ENCODE peak calls at places on chromosome 12, in seven cellular contexts. V is activated CD8-positive, alpha-beta memory T cell treated with anti-CD3 and anti-CD28 coated beads for 1 hour; O is OCI-M1; U is NCI-H1694 treated with DMSO at 0.1 percent for 48 hours; K is HS-27A; A is T-helper 1 cell; Y is foreskin fibroblast. D is an unnamed sample.

GRCh38 chr12:88108021-88108420 is 33.9 kb downstream of the CEP290 start:
- DNase-seq in V (no peak), U (no peak), K (no peak), Y (peak), O (no peak), A (no peak), D (no peak)

GRCh38 chr12:58046281-58046680 is 104.9 kb downstream of the ATP23 start:
- DNase-seq in K (no peak), U (no peak), Y (no peak), V (no peak), O (peak), A (no peak), D (no peak)

GRCh38 chr12:29970501-29970900 is 186.8 kb upstream of the TMTC1 start:
- DNase-seq in U (no peak), A (no peak), K (no peak), Y (no peak), V (no peak), O (no peak), D (no peak)

GRCh38 chr12:32108829-32109228 is 2.2 kb downstream of the BICD1 start:
- DNase-seq in Y (no peak), K (no peak), U (peak), V (no peak), A (no peak), O (no peak), D (no peak)

GRCh38 chr12:59383426-59383822 is 212.4 kb upstream of the SLC16A7 start:
- DNase-seq in U (peak), V (no peak), Y (peak), O (peak), K (no peak), A (no peak), D (peak)

GRCh38 chr12:103043531-103044445 is 86.3 kb downstream of the ASCL1 start:
- DNase-seq in O (no peak), Y (no peak), V (no peak), U (no peak), A (no peak), K (no peak), D (no peak)

GRCh38 chr12:39138268-39138667 is 232.9 kb upstream of the CPNE8 start:
- DNase-seq in K (no peak), Y (no peak), A (no peak), O (no peak), U (no peak), V (no peak), D (peak)

GRCh38 chr12:55966408-55967281 is at the start of gene CDK2:
- DNase-seq in K (no peak), Y (peak), U (peak), V (peak), O (peak), A (peak), D (peak)

GRCh38 chr12:109389146-109389545 is 41.4 kb downstream of the MYO1H start:
- DNase-seq in O (peak), Y (no peak), U (no peak), A (no peak), K (no peak), V (no peak), D (peak)

GRCh38 chr12:27779416-27779815 is 617 bp upstream of the KLHL42 start:
- DNase-seq in A (no peak), V (no peak), U (peak), O (peak), Y (no peak), K (no peak), D (peak)

GRCh38 chr12:106033161-106033675 is 105.5 kb downstream of the NUAK1 start:
- DNase-seq in V (no peak), U (no peak), Y (no peak), A (no peak), K (no peak), O (no peak), D (no peak)

GRCh38 chr12:103840399-103840880 is 594 bp downstream of the NT5DC3 start:
- DNase-seq in U (no peak), O (peak), A (no peak), K (no peak), V (no peak), Y (peak), D (no peak)

GRCh38 chr12:26065451-26065850 is 59.4 kb downstream of the BHLHE41 start:
- DNase-seq in U (no peak), K (no peak), A (no peak), V (no peak), Y (no peak), O (no peak), D (no peak)

GRCh38 chr12:16583991-16584745 is 21.8 kb downstream of the LMO3 start:
- DNase-seq in U (no peak), Y (no peak), K (peak), V (no peak), O (no peak), A (no peak), D (no peak)

GRCh38 chr12:114400925-114401324 is 5.0 kb downstream of the TBX5 start:
- DNase-seq in Y (peak), U (no peak), A (no peak), K (no peak), O (no peak), V (no peak), D (no peak)

GRCh38 chr12:80553316-80553715 is 109.3 kb downstream of the PTPRQ start:
- DNase-seq in Y (peak), K (peak), O (no peak), A (no peak), U (no peak), V (no peak), D (no peak)

GRCh38 chr12:121805171-121805687 is 1.4 kb downstream of the SETD1B start:
- DNase-seq in K (no peak), V (no peak), Y (no peak), A (no peak), U (no peak), O (peak), D (no peak)

GRCh38 chr12:52215587-52216031 is 17.4 kb upstream of the KRT7 start:
- DNase-seq in K (no peak), O (no peak), U (no peak), V (no peak), Y (no peak), A (no peak), D (peak)

GRCh38 chr12:1819050-1819449 is 1.3 kb upstream of the LRTM2 start:
- DNase-seq in A (no peak), V (no peak), K (no peak), Y (no peak), O (no peak), U (no peak), D (no peak)

GRCh38 chr12:67193705-67194104 is 75.5 kb upstream of the CAND1 start:
- DNase-seq in Y (peak), V (no peak), K (peak), U (no peak), O (peak), A (no peak), D (no peak)

GRCh38 chr12:90226211-90226610 is 517.6 kb upstream of the ATP2B1 start:
- DNase-seq in Y (no peak), K (no peak), U (no peak), A (no peak), O (no peak), V (no peak), D (no peak)

GRCh38 chr12:93622485-93622884 is 50.0 kb downstream of the SOCS2 start:
- DNase-seq in U (no peak), Y (peak), O (no peak), A (no peak), V (no peak), K (no peak), D (no peak)

GRCh38 chr12:130394906-130395305 is 57.2 kb downstream of the PIWIL1 start:
- DNase-seq in O (peak), V (no peak), U (no peak), Y (no peak), A (no peak), K (no peak), D (no peak)

GRCh38 chr12:93322784-93323183 is 54.9 kb upstream of the NUDT4 start:
- DNase-seq in K (no peak), Y (peak), V (no peak), U (no peak), O (no peak), A (no peak), D (no peak)

GRCh38 chr12:80404629-80405028 is 39.4 kb upstream of the PTPRQ start:
- DNase-seq in K (no peak), V (no peak), A (no peak), O (no peak), Y (no peak), U (no peak), D (no peak)

GRCh38 chr12:105672576-105672975 is 342.1 kb downstream of the C12orf75 start:
- DNase-seq in V (no peak), U (no peak), O (no peak), K (no peak), Y (no peak), A (no peak), D (peak)

GRCh38 chr12:130761537-130762318 is 45.6 kb upstream of the RIMBP2 start:
- DNase-seq in O (peak), K (no peak), Y (peak), V (no peak), U (peak), A (peak), D (peak)

GRCh38 chr12:22124987-22125386 is 79.0 kb downstream of the CMAS start:
- DNase-seq in A (no peak), U (no peak), Y (no peak), V (no peak), O (peak), K (no peak), D (no peak)

GRCh38 chr12:9064815-9065606 is 50.7 kb downstream of the A2M start:
- DNase-seq in O (no peak), K (no peak), A (peak), Y (peak), U (no peak), V (no peak), D (no peak)